ENCODE peak calls at places on chromosomes 6 and 20, in seven cellular contexts. F is MM.1S, H is sigmoid colon, L is WERI-Rb-1, V is uterus, A is upper lobe of right lung, P is breast epithelium. C is an unnamed sample.

GRCh38 chr20:39108746-39109145 is 146.6 kb downstream of the DHX35 start:
- DNase-seq in F (no peak), H (no peak), L (no peak), V (no peak), A (no peak), P (no peak), C (no peak)

GRCh38 chr20:12466915-12467314 is 541.9 kb upstream of the SPTLC3 start:
- DNase-seq in F (no peak), H (no peak), L (no peak), V (no peak), A (no peak), P (no peak), C (no peak)

GRCh38 chr6:120854583-120854982 is 479.7 kb downstream of the TBC1D32 start:
- DNase-seq in F (no peak), H (no peak), L (no peak), V (no peak), A (no peak), P (no peak), C (no peak)

GRCh38 chr6:144753023-144753705 is 468.0 kb downstream of the UTRN start:
- DNase-seq in F (no peak), H (no peak), L (no peak), V (no peak), A (no peak), P (no peak), C (no peak)

GRCh38 chr6:136782021-136782770 is 10.1 kb downstream of the MAP3K5 start:
- DNase-seq in F (no peak), H (no peak), L (no peak), V (no peak), A (no peak), P (no peak), C (no peak)

GRCh38 chr6:52326540-52327364 is 35.2 kb upstream of the PAQR8 start:
- DNase-seq in F (no peak), H (no peak), L (no peak), V (no peak), A (no peak), P (no peak), C (no peak)

GRCh38 chr20:32660661-32661060 is 13.1 kb downstream of the C20orf203 start:
- DNase-seq in F (no peak), H (no peak), L (no peak), V (no peak), A (no peak), P (no peak), C (no peak)

GRCh38 chr6:39416728-39417127 is 94.2 kb upstream of the KCNK16 start:
- DNase-seq in F (no peak), H (no peak), L (no peak), V (no peak), A (no peak), P (peak; percentile 47), C (no peak)

GRCh38 chr6:83592770-83593394 is 80.5 kb downstream of the PRSS35 start:
- DNase-seq in F (peak; percentile 72), H (no peak), L (peak; percentile 12), V (no peak), A (no peak), P (no peak), C (no peak)

GRCh38 chr6:2020909-2021308 is 224.5 kb downstream of the GMDS start:
- DNase-seq in F (no peak), H (no peak), L (no peak), V (no peak), A (no peak), P (no peak), C (no peak)

GRCh38 chr6:167151648-167152047 is 6.1 kb downstream of the GPR31 start:
- DNase-seq in F (no peak), H (no peak), L (no peak), V (no peak), A (no peak), P (no peak), C (no peak)

GRCh38 chr6:7770111-7770510 is 44.2 kb downstream of the BMP6 start:
- DNase-seq in F (no peak), H (no peak), L (no peak), V (no peak), A (no peak), P (no peak), C (no peak)

GRCh38 chr6:78502386-78502887 is 364.9 kb upstream of the IRAK1BP1 start:
- DNase-seq in F (no peak), H (no peak), L (no peak), V (no peak), A (no peak), P (no peak), C (no peak)

GRCh38 chr6:56951049-56951816 is 3.7 kb upstream of the BEND6 start:
- DNase-seq in F (no peak), H (no peak), L (no peak), V (no peak), A (no peak), P (no peak), C (no peak)

GRCh38 chr20:47741669-47742345 is 43.5 kb downstream of the SULF2 start:
- DNase-seq in F (no peak), H (no peak), L (peak; percentile 50), V (no peak), A (no peak), P (peak; percentile 35), C (no peak)
- H3K27me3 ChIP-seq in F (no peaks in the 10 kb centered on the region), H (no peaks in the 10 kb centered on the region), L (no peaks in the 10 kb centered on the region), V (no peaks in the 10 kb centered on the region), A (no peaks in the 10 kb centered on the region), P (no peaks in the 10 kb centered on the region), C (no peaks in the 10 kb centered on the region)

DNA sequence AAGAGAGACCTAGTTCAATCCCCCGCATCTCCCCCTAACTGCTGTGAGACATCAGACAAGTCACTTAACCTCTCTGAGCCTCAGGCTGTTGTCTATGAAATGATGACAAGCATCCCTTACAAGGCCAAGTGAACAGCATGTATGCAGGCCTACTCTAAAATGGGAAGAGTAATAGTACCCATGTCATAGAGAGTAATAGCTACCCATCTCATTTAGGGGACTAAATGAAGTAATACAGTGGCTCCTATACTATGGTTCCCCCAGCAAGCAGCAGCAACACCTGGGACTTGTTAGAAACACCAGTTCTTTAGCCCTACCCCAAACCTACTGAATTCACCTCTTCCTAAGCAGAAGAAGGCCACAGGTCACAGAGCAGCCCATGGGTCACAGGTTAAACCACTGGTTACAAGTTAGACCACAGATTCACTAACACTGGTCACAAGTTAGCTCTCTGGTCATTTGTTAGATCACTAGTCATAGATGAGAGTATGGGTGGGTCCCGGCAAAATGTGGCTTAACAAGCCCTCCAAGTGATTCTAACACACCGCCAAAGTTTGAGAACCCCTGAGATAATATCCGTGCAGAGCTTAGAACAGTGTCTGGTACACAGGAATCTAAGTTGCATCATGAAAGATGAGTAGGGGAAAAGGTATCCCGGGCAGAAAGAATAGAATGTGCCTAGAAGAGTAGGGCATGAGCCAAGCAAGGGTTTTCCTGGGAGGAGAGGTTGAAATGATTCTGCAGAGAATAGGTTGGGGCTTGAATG is 1.4 kb downstream of the DEFB124 start:
- DNase-seq in F (no peak), H (no peak), L (no peak), V (no peak), A (no peak), P (no peak), C (no peak)
- H3K9me3 ChIP-seq in F (no peaks in the 10 kb centered on the region), H (no peaks in the 10 kb centered on the region), L (no peaks in the 10 kb centered on the region), V (no peaks in the 10 kb centered on the region), A (no peaks in the 10 kb centered on the region), P (no peaks in the 10 kb centered on the region), C (no peaks in the 10 kb centered on the region)

DNA sequence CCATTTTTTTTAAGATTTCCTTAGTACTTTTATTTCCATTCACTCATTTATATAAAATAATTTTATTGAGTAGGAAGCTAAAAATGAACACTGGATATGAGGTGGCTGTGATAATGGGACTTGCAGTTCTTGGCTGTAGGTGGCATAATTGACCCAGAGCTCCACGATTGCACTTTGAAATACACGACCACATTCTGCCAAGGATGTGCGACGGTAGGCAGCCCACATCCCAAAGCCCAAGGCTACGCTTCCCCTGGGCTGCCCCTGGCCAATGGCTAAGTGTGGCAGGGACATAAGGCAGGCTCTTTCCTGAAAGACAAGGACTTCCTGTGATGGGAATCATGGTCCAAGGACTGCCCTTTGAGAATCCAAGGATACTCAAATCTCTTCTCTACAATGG is 43.7 kb upstream of the ADTRP start:
- DNase-seq in F (no peak), H (no peak), L (no peak), V (no peak), A (no peak), P (no peak), C (no peak)
- TF ChIP-seq CTCF in F (no peak), H (no peak), L (no peak), V (no peak), A (peak; percentile 17), P (no peak), C (peak; percentile 26)

GRCh38 chr20:61807426-61808160 is 258.1 kb downstream of the TAF4 start:
- DNase-seq in F (no peak), H (no peak), L (no peak), V (no peak), A (peak; percentile 37), P (no peak), C (no peak)
- H3K27me3 ChIP-seq in F (peaks cover 99% of the 10 kb centered on the region), H (peaks cover 4% of the 10 kb centered on the region), L (peaks cover 100% of the 10 kb centered on the region), V (no peaks in the 10 kb centered on the region), A (peaks cover 10% of the 10 kb centered on the region), P (no peaks in the 10 kb centered on the region), C (peaks cover 81% of the 10 kb centered on the region)